ENCODE peak calls at places on chromosomes 12 and 14, in nine cellular contexts. P is Peyer's patch, D is sigmoid colon, Y is IMR-90, X is ovary, S is prostate gland, R is stomach, W is gastrocnemius medialis, V is heart left ventricle. B is an unnamed sample.

GRCh38 chr14:70714055-70714550 is 72.4 kb downstream of the TTC9 start:
- DNase-seq in R (peak; percentile 47), S (peak; percentile 46), P (peak; percentile 66), V (peak; percentile 37), D (no peak), X (no peak), W (no peak), Y (peak; percentile 63), B (peak; percentile 51)

GRCh38 chr12:71299541-71300376 is 139.8 kb upstream of the LGR5 start:
- DNase-seq in V (no peak), D (no peak), X (no peak), Y (no peak), S (no peak), R (no peak), P (no peak), W (no peak), B (no peak)

GRCh38 chr14:35678403-35679028 is 130.6 kb downstream of the RALGAPA1 start:
- DNase-seq in D (no peak), W (no peak), R (no peak), S (no peak), X (no peak), P (no peak), Y (no peak), V (no peak), B (no peak)

GRCh38 chr12:123149828-123150272 is 1.0 kb downstream of the PITPNM2 start:
- DNase-seq in Y (no peak), S (no peak), R (no peak), W (no peak), D (no peak), P (no peak), V (no peak), X (peak; percentile 48), B (peak; percentile 23)

GRCh38 chr14:48771717-48772116 is 814.5 kb downstream of the RPS29 start:
- DNase-seq in P (no peak), S (no peak), R (no peak), W (no peak), D (no peak), X (no peak), V (peak; percentile 30), Y (peak; percentile 70), B (peak; percentile 76)

GRCh38 chr14:95068521-95068920 is 88.8 kb downstream of the DICER1 start:
- DNase-seq in S (no peak), V (no peak), P (no peak), D (peak; percentile 29), R (no peak), X (no peak), Y (no peak), W (no peak), B (no peak)

GRCh38 chr14:64983439-64984310 is 3.0 kb upstream of the FNTB start:
- DNase-seq in V (no peak), X (no peak), S (peak; percentile 43), P (no peak), D (no peak), Y (peak; percentile 74), R (peak; percentile 42), W (no peak), B (peak; percentile 35)

GRCh38 chr14:25239170-25239569 is 189.2 kb upstream of the STXBP6 start:
- DNase-seq in P (no peak), Y (no peak), D (no peak), S (no peak), V (no peak), X (no peak), W (no peak), R (no peak), B (no peak)

GRCh38 chr12:52076811-52077210 is 2.7 kb upstream of the SMIM41 start:
- DNase-seq in P (no peak), R (no peak), W (no peak), Y (no peak), X (no peak), D (no peak), S (no peak), V (no peak), B (no peak)

GRCh38 chr14:49975799-49976198 is 82.9 kb downstream of the ARF6 start:
- DNase-seq in X (no peak), R (no peak), Y (no peak), S (no peak), P (peak; percentile 75), V (no peak), D (no peak), W (no peak), B (no peak)

GRCh38 chr14:49980027-49980426 is 87.1 kb downstream of the ARF6 start:
- DNase-seq in W (no peak), Y (no peak), R (no peak), V (no peak), X (no peak), P (no peak), D (no peak), S (no peak), B (no peak)

GRCh38 chr14:49975286-49975685 is 82.4 kb downstream of the ARF6 start:
- DNase-seq in W (no peak), Y (peak; percentile 93), D (no peak), S (no peak), V (no peak), R (no peak), X (no peak), P (peak; percentile 51), B (no peak)

GRCh38 chr14:49972840-49973239 is 80.0 kb downstream of the ARF6 start:
- DNase-seq in Y (peak; percentile 92), X (peak; percentile 48), R (peak; percentile 36), P (peak; percentile 72), V (no peak), W (no peak), S (peak; percentile 60), D (no peak), B (peak; percentile 39)

GRCh38 chr14:49977126-49977841 is 84.4 kb downstream of the ARF6 start:
- DNase-seq in Y (no peak), P (peak; percentile 67), X (no peak), W (no peak), D (no peak), R (no peak), S (no peak), V (no peak), B (no peak)
- TF ChIP-seq POLR2A in Y (no peak), P (no peak), X (no peak), W (no peak), D (no peak), R (no peak), S (no peak), V (no peak), B (no peak)

DNA sequence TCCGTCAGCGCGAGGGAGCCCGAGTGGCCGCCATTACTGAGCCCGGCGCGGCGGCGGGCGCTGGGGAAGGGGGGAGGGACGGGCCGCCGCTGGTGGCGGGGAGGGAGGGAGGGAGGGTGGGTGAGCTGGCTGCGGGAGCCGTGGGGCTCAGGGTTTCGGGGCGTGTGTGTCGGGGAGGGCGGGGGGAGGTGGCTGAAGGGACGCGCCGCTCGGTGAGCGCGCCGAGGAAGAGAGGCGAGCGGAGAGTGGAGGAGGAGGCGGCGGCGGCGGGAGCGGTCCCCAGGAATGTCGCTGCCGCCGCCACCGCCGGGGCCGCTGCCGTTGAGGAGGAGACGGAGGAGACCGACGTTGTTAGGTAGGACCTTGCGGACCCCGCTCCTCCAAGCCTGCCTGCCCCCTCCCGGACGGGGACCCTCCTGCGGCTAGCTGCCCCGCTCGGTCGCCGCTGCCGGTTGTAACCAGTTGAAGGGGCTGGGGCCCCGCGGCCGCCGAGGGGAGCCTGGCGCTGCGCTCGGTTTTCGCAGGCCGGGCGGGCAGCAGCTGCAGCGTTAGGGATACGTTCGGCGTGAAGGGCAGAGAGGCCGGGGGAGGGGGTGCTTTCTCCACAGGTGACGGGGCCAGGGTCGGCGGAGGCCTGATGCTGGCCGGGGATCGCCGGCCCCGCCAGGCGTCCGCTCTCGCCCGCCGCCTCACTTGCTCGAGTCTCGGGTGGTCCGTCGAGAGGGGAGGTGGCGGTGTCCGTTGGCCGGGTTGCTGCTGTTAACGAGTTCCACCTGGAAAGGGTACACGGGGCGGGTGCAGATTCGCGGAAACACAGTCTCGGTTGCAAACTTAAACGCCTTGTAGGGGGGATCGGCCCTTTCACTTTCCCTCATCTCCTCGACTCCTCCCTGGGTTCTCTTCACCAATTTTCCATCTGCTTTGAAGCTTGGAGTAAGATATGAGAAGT is at the start of gene ARHGAP5:
- DNase-seq in R (peak; percentile 27), S (no peak), W (peak; percentile 10), D (peak; percentile 82), V (no peak), X (peak; percentile 49), Y (peak; percentile 14), P (peak; percentile 70), B (no peak)
- TF ChIP-seq POLR2A in R (no peak), S (peak; percentile 60), W (no peak), D (peak; percentile 36), V (no peak), X (no peak), Y (no peak), P (peak; percentile 47), B (no peak)

DNA sequence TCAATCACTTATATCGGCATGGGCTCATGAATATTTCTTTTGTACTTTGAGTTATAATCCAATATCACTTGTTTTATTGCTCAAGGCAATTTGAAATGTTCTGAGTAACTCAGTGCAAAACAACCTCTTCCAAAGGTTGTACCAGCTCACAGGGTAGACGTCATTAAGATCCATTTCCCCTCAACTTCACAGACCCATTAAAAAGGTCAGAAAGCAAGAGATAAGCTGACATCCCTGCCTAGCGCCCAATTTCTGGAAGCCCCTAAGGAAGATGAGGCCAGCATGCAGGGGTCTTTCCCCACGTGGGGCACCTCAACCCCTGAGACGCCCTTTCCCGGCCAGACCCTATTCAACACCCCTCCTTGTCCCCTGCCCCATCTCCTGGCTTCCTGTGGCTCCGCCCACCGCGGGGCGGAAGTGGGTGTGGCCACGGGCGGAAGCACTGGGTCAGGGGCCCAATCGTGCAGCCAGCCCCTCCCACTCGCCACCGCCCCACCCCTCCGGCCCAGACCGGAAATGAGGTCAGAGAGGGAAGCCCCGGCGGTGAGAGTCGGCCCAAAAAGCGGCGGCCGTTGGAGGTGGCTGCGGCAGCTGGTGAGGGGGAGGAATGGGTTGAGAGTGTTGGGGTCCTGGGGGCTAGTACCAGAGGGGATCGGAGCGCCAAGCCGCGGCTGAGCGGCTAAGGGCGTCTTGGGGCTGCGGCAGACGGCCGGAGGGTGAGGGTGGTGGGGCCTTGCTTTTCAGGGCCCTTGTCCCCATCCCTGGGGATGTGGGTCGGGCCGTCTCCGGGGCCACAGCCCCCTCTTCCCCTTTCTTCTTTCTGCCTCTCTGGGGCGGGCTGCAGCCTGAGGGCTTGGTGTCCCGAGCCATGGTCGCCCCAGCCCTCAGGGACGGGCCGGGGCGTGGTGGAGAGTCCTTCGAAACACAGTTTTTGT is at the start of gene GPATCH2L:
- DNase-seq in S (peak; percentile 87), R (peak; percentile 96), D (peak; percentile 97), P (peak; percentile 97), Y (peak; percentile 86), W (peak; percentile 89), X (peak; percentile 93), V (peak; percentile 96), B (peak; percentile 94)
- TF ChIP-seq POLR2A in S (peak; percentile 66), R (no peak), D (peak; percentile 85), P (peak; percentile 84), Y (peak; percentile 96), W (peak; percentile 93), X (peak; percentile 62), V (peak; percentile 76), B (no peak)

DNA sequence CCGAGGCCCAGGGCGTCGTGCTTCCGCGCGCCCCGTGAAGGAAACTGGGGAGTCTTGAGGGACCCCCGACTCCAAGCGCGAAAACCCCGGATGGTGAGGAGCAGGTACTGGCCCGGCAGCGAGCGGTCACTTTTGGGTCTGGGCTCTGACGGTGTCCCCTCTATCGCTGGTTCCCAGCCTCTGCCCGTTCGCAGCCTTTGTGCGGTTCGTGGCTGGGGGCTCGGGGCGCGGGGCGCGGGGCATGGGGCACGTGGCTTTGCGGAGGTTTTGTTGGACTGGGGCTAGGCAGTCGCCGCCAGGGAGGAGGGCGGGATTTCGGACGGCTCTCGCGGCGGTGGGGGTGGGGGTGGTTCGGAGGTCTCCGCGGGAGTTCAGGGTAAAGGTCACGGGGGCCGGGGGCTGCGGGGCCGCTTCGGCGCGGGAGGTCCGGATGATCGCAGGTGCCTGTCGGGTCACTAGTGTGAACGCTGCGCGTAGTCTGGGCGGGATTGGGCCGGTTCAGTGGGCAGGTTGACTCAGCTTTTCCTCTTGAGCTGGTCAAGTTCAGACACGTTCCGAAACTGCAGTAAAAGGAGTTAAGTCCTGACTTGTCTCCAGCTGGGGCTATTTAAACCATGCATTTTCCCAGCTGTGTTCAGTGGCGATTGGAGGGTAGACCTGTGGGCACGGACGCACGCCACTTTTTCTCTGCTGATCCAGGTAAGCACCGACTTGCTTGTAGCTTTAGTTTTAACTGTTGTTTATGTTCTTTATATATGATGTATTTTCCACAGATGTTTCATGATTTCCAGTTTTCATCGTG is 612 bp downstream of the MDM2 start:
- DNase-seq in X (peak; percentile 74), S (peak; percentile 93), W (peak; percentile 43), V (peak; percentile 77), Y (peak; percentile 93), R (peak; percentile 79), D (peak; percentile 92), P (peak; percentile 89), B (peak; percentile 86)
- TF ChIP-seq POLR2A in X (peak; percentile 18), S (peak; percentile 77), W (peak; percentile 30), V (no peak), Y (peak; percentile 93), R (no peak), D (no peak), P (peak; percentile 59), B (peak; percentile 76)